ENCODE peak calls at places on chromosomes 5 and 9, in four cellular contexts. T is HepG2, U is GM12878, X is GM23338. F is an unnamed sample.

GRCh38 chr5:158013939-158014338 is 155.0 kb upstream of the CLINT1 start:
- DNase-seq in T (peak), U (no peak), X (peak), F (peak)

GRCh38 chr5:65791721-65792698 is 70.0 kb downstream of the NLN start:
- DNase-seq in T (no peak), U (no peak), X (no peak), F (no peak)

GRCh38 chr5:68251804-68252648 is 36.5 kb downstream of the PIK3R1 start:
- DNase-seq in X (no peak), T (no peak), U (no peak), F (no peak)

GRCh38 chr5:61026004-61026403 is 81.0 kb downstream of the NDUFAF2 start:
- DNase-seq in U (no peak), X (no peak), T (no peak), F (no peak)

GRCh38 chr5:146193291-146193690 is 10.1 kb upstream of the RBM27 start:
- DNase-seq in X (no peak), U (no peak), T (no peak), F (no peak)

GRCh38 chr5:142246263-142246662 is 78.6 kb downstream of the SPRY4 start:
- DNase-seq in U (no peak), X (no peak), T (peak), F (no peak)

GRCh38 chr9:70297141-70297540 is 38.4 kb downstream of the SMC5 start:
- DNase-seq in T (no peak), U (no peak), X (no peak), F (no peak)

GRCh38 chr5:160726721-160727120 is 125.3 kb downstream of the ATP10B start:
- DNase-seq in X (no peak), U (no peak), T (no peak), F (no peak)

GRCh38 chr5:74477082-74477453 is 163.5 kb downstream of the ENC1 start:
- DNase-seq in T (no peak), X (no peak), U (no peak), F (no peak)

GRCh38 chr5:151215546-151215880 is 8.4 kb downstream of the CCDC69 start:
- DNase-seq in U (no peak), T (no peak), X (no peak), F (no peak)

GRCh38 chr9:72471096-72471495 is 50.3 kb upstream of the TMC1 start:
- DNase-seq in U (no peak), X (no peak), T (no peak), F (no peak)

GRCh38 chr5:65334077-65334476 is 147.6 kb downstream of the ADAMTS6 start:
- DNase-seq in T (no peak), U (no peak), X (peak), F (no peak)

GRCh38 chr9:13606576-13606975 is 327.1 kb upstream of the MPDZ start:
- DNase-seq in U (no peak), X (no peak), T (no peak), F (no peak)
- H3K27ac ChIP-seq in U (no peak), X (no peak), T (no peak), F (no peak)

GRCh38 chr9:112750111-112750766 is at the start of gene SNX30:
- DNase-seq in X (peak), T (peak), U (no peak), F (peak)

GRCh38 chr9:112753725-112754124 is 3.2 kb downstream of the SNX30 start:
- DNase-seq in X (no peak), T (no peak), U (no peak), F (no peak)

GRCh38 chr9:112750767-112751058 is 153 bp downstream of the SNX30 start:
- DNase-seq in X (no peak), U (no peak), T (no peak), F (no peak)

GRCh38 chr9:112752334-112753110 is 2.0 kb downstream of the SNX30 start:
- DNase-seq in U (no peak), T (no peak), X (no peak), F (no peak)

DNA sequence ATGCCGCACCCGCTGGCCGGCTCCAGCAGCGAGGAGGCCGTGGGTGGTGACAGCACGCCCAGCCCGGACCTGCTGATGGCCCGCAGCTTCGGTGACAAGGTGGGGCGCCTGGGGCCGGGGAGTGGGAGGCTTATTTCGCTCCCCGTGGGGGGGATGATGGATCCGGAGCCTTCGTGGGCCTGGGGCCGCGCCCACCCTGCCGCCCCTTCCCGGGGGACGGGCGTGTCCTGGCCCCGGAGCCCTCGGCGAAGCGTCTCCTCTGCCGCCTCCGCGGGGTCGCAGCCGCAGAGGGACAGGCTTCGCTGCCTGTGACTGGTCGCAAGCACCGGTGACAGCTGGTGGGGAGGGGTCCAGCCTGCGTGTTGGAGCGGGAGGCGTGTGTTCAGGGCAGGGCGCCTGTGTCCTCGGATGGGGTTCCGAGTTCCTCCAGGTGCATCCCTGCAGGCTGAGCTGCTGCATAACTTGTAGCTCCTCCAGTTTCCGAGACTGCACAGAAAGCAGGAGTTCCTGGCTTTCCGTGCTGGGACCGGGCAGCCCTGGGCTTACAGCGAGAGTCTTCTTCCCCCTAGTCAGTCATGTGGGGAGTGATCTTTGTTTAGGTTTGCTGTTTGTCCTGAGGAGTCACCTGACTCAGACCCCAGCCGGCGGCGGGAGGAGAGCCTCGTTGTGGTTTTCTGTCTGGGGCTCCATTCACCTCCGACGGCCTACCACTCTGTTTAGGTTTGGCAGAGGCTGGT is 667 bp downstream of the SNX30 start:
- DNase-seq in X (peak), U (no peak), T (peak), F (peak)
- TF ChIP-seq REST in X (no peak), U (no peak), T (no peak), F (no peak)

GRCh38 chr5:177493795-177494355 is 3.5 kb downstream of the PDLIM7 start:
- DNase-seq in X (no peak), U (no peak), T (no peak), F (no peak)

GRCh38 chr5:177496111-177497010 is 1.0 kb downstream of the PDLIM7 start:
- DNase-seq in X (peak), U (no peak), T (peak), F (no peak)

GRCh38 chr5:177494356-177495195 is 2.8 kb downstream of the PDLIM7 start:
- DNase-seq in T (peak), X (peak), U (no peak), F (peak)

GRCh38 chr5:177497011-177497296 is 450 bp downstream of the PDLIM7 start:
- DNase-seq in U (no peak), T (no peak), X (no peak), F (no peak)

DNA sequence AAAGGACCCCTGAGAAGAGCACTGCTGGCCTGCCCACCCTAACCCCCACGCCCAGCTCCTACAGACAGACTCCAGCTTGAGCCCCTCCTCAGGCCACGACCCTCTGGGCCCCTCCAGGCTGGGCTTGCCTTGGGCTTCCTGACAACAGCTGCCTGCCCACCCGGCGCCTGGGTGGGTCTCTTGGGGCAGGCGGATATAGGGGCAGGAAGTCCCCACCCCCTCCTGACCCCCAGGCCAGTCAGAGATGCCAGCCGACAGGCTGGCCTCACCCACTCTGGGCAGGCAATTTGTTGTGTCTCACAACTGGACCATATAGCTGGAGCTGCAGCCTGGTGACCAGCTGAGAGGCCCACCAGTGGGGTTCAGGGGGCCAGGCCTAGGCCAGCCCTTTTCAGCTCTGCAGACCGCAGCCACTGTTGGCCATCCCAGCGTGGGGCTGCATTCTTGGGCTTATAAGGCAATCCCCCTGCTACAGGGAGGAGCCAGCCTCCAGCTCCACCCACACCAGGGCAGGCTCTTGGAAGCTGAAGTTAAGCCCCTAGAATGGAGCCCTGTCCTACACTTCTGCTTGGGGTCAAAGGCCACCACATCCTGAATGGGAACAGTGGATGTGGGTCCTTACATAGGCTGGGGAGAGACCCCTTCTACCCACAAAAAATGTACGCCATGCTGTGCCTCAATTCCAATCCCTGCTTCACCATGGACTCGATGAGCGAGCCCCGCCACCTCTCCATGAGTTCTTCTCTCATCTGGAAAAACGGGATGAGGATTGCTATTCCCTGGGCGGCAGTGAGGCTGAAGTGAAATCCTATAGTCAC is 2.0 kb downstream of the PDLIM7 start:
- DNase-seq in X (peak), T (peak), U (no peak), F (peak)
- TF ChIP-seq POLR2AphosphoS5 in X (no peak), T (no peak), U (no peak), F (peak)

DNA sequence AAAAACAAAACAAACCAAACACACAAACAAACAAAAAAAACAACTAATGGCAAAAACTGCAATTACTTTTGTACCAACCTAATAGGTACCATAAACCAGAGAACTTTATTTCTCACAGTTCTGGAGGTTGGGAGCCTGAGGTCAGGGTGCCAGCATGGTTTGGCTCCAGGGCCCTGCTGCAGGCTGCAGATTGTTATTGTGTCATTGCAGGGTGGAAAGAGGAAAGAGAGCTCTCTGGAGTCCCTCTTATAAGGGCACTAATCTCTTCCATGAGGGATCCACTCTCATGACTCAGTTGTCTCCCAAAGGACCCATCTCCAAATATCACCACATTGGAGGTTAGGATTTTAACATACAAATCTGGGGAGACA is 64.9 kb upstream of the CPEB4 start:
- DNase-seq in U (no peak), X (no peak), T (no peak), F (no peak)
- H3K27ac ChIP-seq in U (peak), X (no peak), T (peak), F (no peak)

GRCh38 chr9:120385606-120386389 is 194.2 kb downstream of the CDK5RAP2 start:
- DNase-seq in U (no peak), T (no peak), X (no peak), F (no peak)

GRCh38 chr9:120389300-120389699 is 190.7 kb downstream of the CDK5RAP2 start:
- DNase-seq in T (no peak), U (no peak), X (no peak), F (no peak)

GRCh38 chr9:120386390-120387131 is 193.4 kb downstream of the CDK5RAP2 start:
- DNase-seq in U (no peak), X (no peak), T (peak), F (no peak)

GRCh38 chr9:120388000-120388855 is 191.7 kb downstream of the CDK5RAP2 start:
- DNase-seq in T (no peak), U (no peak), X (no peak), F (no peak)

GRCh38 chr9:120387257-120387999 is 192.5 kb downstream of the CDK5RAP2 start:
- DNase-seq in U (no peak), T (peak), X (no peak), F (peak)
- TF ChIP-seq REST in U (no peak), T (no peak), X (no peak), F (no peak)

GRCh38 chr5:159041754-159042153 is 58.0 kb downstream of the EBF1 start:
- DNase-seq in U (no peak), T (no peak), X (no peak), F (no peak)

GRCh38 chr5:159040181-159040580 is 59.5 kb downstream of the EBF1 start:
- DNase-seq in U (peak), X (no peak), T (no peak), F (no peak)

GRCh38 chr5:159045165-159045811 is 54.4 kb downstream of the EBF1 start:
- DNase-seq in T (no peak), U (no peak), X (no peak), F (no peak)

GRCh38 chr5:159047081-159047480 is 52.6 kb downstream of the EBF1 start:
- DNase-seq in T (no peak), U (no peak), X (no peak), F (no peak)

DNA sequence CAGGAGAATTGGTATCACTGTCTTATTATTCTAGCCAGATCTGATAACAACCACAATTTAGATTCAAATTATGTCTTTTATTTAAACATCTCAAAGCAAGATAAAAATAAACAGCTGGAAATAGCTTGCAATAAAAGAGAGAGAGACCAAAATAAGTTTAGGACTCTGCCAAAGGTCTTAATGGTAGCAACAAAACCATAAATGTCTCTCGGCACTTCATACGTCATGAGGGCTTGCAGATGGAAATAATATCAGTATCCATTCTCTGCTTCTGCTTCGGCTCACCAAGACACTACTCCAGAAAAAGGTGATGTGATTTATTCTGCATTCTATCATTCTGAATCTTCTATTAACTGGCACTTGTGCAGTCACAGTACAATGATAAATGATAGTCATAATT is 56.2 kb downstream of the EBF1 start:
- DNase-seq in U (no peak), X (no peak), T (no peak), F (no peak)
- TF ChIP-seq POLR2AphosphoS5 in U (no peak), X (no peak), T (no peak), F (no peak)

GRCh38 chr9:109312783-109313182 is 8.1 kb downstream of the EPB41L4B start:
- DNase-seq in T (no peak), U (no peak), X (no peak), F (no peak)
- H3K27ac ChIP-seq in T (no peak), U (no peak), X (no peak), F (no peak)

GRCh38 chr9:129626079-129626943 is at the start of gene NTMT1:
- DNase-seq in T (peak), X (peak), U (peak), F (peak)
- TF ChIP-seq REST in T (no peak), X (no peak), U (no peak), F (peak)

GRCh38 chr5:133053463-133053862 is 1.6 kb downstream of the HSPA4 start:
- DNase-seq in T (no peak), X (no peak), U (no peak), F (no peak)

GRCh38 chr5:133052317-133053175 is 733 bp downstream of the HSPA4 start:
- DNase-seq in X (peak), T (no peak), U (no peak), F (peak)

GRCh38 chr5:133056891-133057290 is 5.1 kb downstream of the HSPA4 start:
- DNase-seq in T (no peak), U (no peak), X (no peak), F (no peak)

GRCh38 chr5:133051547-133052316 is at the start of gene HSPA4:
- DNase-seq in X (peak), T (peak), U (peak), F (peak)

DNA sequence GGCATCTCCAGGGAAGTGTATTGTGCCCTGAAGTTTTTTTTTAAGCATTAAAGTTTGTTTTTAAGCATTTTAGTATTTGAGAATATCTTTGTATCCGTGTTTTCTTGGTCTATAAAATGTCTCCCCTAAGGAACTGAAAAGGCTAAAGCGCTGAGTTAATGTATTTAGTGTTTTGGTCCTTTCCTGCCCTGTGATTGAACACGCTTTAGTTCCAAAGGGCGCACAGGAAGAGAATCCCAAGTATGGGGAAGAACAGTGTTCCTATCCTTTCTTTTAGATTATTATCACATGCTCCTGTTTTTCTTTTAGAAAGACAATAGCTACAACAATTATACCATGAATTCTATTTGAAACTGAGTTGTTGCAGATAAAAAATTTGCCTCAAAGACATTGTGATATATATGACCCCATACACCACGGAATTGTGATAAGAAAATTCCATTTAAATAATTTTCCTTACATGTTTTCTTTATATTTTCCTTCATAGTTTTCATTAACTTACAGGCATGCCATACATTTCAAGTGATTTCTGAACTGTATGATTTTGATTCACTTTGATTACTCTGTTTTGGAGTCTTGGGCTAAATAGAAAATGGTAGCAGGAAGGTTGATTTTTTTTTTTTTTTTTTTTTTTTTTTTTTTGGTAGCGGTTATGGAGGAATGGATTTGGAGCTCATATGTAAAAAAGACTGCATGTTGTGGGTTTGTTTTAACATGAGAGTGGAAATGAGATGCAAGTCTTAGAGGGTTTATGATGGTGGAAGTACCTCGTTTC is 3.1 kb downstream of the HSPA4 start:
- DNase-seq in T (no peak), U (no peak), X (no peak), F (no peak)
- TF ChIP-seq POLR2AphosphoS5 in T (no peak), U (no peak), X (no peak), F (no peak)